ENCODE peak calls at places on chromosomes 16 and 17, in six cellular contexts. E is brain microvascular endothelial cell, C is uterus, L is psoas muscle, B is tibial nerve, X is HCT116. S is an unnamed sample.

GRCh38 chr16:31467151-31467550 is 4.8 kb upstream of the TGFB1I1 start:
- DNase-seq in E (peak; percentile 20), L (peak; percentile 7), X (no peak), C (no peak), B (no peak), S (no peak)

GRCh38 chr17:65442691-65443090 is 118.8 kb downstream of the AXIN2 start:
- DNase-seq in E (no peak), L (no peak), B (no peak), X (no peak), C (no peak), S (no peak)

GRCh38 chr16:4263504-4264436 is 9.1 kb downstream of the TFAP4 start:
- DNase-seq in X (peak; percentile 12), L (peak; percentile 88), B (peak; percentile 85), C (peak; percentile 92), E (peak; percentile 22), S (peak; percentile 84)

GRCh38 chr17:37317867-37318266 is 57.9 kb upstream of the C17orf78 start:
- DNase-seq in B (no peak), C (no peak), X (no peak), L (no peak), E (no peak), S (no peak)

GRCh38 chr17:45256114-45256966 is 5.6 kb downstream of the SPATA32 start:
- DNase-seq in B (no peak), C (no peak), L (no peak), E (no peak), X (no peak), S (no peak)

GRCh38 chr17:59762022-59762825 is 54.8 kb downstream of the VMP1 start:
- DNase-seq in L (no peak), X (peak; percentile 75), B (no peak), C (no peak), E (no peak), S (no peak)

GRCh38 chr16:47528431-47528830 is 67.3 kb downstream of the PHKB start:
- DNase-seq in X (no peak), L (no peak), E (no peak), C (no peak), B (no peak), S (no peak)

GRCh38 chr16:83808573-83809014 is 816 bp downstream of the HSBP1 start:
- DNase-seq in E (no peak), B (no peak), X (no peak), C (no peak), L (no peak), S (no peak)

GRCh38 chr17:76333673-76334505 is 19.8 kb downstream of the PRPSAP1 start:
- DNase-seq in X (no peak), L (no peak), E (no peak), C (no peak), B (no peak), S (no peak)

GRCh38 chr17:74126179-74126900 is 77.1 kb upstream of the RPL38 start:
- DNase-seq in B (no peak), C (no peak), E (no peak), L (no peak), X (no peak), S (no peak)

GRCh38 chr17:74130841-74131240 is 72.6 kb upstream of the RPL38 start:
- DNase-seq in E (no peak), C (no peak), B (no peak), X (no peak), L (no peak), S (no peak)

GRCh38 chr17:74130276-74130675 is 73.2 kb upstream of the RPL38 start:
- DNase-seq in C (no peak), E (no peak), B (no peak), X (no peak), L (no peak), S (no peak)

GRCh38 chr17:74126959-74127358 is 76.5 kb upstream of the RPL38 start:
- DNase-seq in C (no peak), X (no peak), B (no peak), E (no peak), L (no peak), S (no peak)

GRCh38 chr17:74128456-74128855 is 75.0 kb upstream of the RPL38 start:
- DNase-seq in C (no peak), B (no peak), E (no peak), X (no peak), L (no peak), S (no peak)
- H3K27me3 ChIP-seq in C (no peaks in the 10 kb centered on the region), B (peaks cover 11% of the 10 kb centered on the region), E (no peaks in the 10 kb centered on the region), X (peaks cover 12% of the 10 kb centered on the region), L (peaks cover 2% of the 10 kb centered on the region), S (no peaks in the 10 kb centered on the region)

GRCh38 chr16:70345840-70346239 is 863 bp upstream of the DDX19A start:
- DNase-seq in L (no peak), B (no peak), X (no peak), C (no peak), E (no peak), S (no peak)
- H3K4me3 ChIP-seq in L (peak overlapping the region; percentile 78), B (peak overlapping the region; percentile 88), X (peak overlapping the region; percentile 94), C (peak overlapping the region; percentile 93), E (peak overlapping the region; percentile 78), S (peak overlapping the region; percentile 97)

GRCh38 chr17:21217346-21217745 is 3.4 kb upstream of the TMEM11 start:
- DNase-seq in E (no peak), B (no peak), X (no peak), L (no peak), C (no peak), S (no peak)

GRCh38 chr17:21218831-21219380 is 4.9 kb upstream of the TMEM11 start:
- DNase-seq in L (no peak), X (no peak), C (no peak), B (no peak), E (no peak), S (no peak)

GRCh38 chr17:21214777-21215541 is 998 bp upstream of the TMEM11 start:
- DNase-seq in L (peak; percentile 66), B (no peak), E (peak; percentile 22), X (no peak), C (no peak), S (no peak)

GRCh38 chr17:21215935-21216334 is 2.0 kb upstream of the TMEM11 start:
- DNase-seq in C (no peak), X (no peak), L (no peak), E (no peak), B (no peak), S (no peak)

DNA sequence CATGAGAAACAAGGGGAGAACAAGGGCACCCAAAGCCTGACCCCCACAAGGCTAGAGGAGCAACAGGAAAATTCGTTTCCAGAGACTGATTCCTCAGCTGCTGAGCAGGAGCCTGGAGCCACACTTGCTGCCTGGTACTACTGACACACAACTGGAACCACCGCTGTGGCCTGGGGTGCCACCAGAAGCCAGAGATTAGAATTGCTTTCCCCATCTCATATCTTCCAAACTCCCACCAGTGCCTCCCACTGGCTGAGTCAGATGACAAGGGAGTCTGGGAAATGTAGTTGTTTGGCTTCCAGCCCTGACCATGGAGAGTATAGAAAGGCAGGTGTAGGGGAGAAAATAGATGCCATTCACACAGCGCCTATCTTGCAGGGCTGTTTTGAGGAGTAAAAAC is 4.1 kb upstream of the TMEM11 start:
- DNase-seq in C (no peak), L (no peak), E (peak; percentile 15), B (no peak), X (no peak), S (no peak)
- TF ChIP-seq CTCF in C (no peak), L (no peak), E (peak; percentile 16), B (no peak), X (no peak), S (no peak)

GRCh38 chr17:35745246-35745645 is 7.8 kb downstream of the GAS2L2 start:
- DNase-seq in L (no peak), B (no peak), E (no peak), X (no peak), C (no peak), S (no peak)
- H3K27me3 ChIP-seq in L (no peaks in the 10 kb centered on the region), B (peaks cover 85% of the 10 kb centered on the region), E (peaks cover 31% of the 10 kb centered on the region), X (peaks cover 4% of the 10 kb centered on the region), C (peaks cover 26% of the 10 kb centered on the region), S (peaks cover 64% of the 10 kb centered on the region)

GRCh38 chr16:53089434-53090270 is 34.9 kb downstream of the CHD9 start:
- DNase-seq in X (no peak), B (peak; percentile 50), E (no peak), C (peak; percentile 50), L (no peak), S (no peak)

GRCh38 chr16:53091508-53092211 is 36.9 kb downstream of the CHD9 start:
- DNase-seq in E (peak; percentile 57), L (peak; percentile 87), X (no peak), C (peak; percentile 75), B (peak; percentile 60), S (peak; percentile 71)

GRCh38 chr16:53090271-53090590 is 35.4 kb downstream of the CHD9 start:
- DNase-seq in X (no peak), B (no peak), E (no peak), L (no peak), C (no peak), S (no peak)

GRCh38 chr16:53093162-53093744 is 38.5 kb downstream of the CHD9 start:
- DNase-seq in L (no peak), C (no peak), E (no peak), B (no peak), X (no peak), S (no peak)

DNA sequence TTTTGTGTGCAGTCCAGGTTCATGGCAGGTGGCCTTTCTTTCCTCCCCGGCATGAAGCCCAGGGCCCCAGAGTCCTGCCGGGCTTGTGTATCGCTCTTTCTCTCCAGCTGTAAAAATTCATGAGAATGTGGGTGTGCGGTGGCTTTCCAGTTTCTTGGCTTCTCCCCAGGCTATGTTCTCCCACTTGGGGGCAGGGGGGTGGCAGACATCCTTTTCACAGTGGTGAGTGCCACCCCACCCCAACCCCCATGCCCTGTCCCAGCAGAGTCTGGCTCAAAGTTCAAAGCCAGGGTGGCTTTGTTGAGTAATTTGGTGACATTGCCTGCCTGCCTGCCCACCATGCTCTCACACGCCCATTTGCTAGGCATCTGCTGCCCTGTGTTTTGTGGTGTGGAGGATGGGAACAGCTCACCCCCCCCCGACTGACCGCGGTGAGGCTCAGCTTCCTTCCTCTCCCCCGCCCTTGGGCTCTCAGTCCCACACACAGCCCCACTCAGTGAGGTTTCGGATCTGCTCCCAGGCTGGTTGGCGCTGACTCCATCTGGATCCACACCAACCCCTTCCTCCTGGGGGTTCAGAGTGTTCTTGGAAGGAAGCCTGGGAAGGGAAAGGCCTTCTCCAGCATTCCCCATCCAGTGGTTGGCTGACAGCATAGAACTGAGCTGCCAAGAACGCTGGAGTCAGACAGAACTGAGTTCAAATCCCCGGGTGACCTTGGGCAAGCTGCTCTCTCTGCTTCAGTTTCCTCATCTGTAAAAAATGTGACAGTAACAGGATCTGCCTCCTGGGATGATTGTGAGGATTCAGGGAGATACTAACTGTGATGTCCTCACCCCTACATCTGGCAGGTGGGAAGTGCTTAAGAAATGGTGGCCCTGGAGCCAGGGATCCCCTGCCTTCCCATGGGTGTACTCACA is 36.1 kb downstream of the CHD9 start:
- DNase-seq in L (peak; percentile 97), B (peak; percentile 97), C (peak; percentile 98), E (peak; percentile 93), X (no peak), S (peak; percentile 96)
- H3K4me3 ChIP-seq in L (peak overlapping the region; percentile 26), B (peak overlapping the region; percentile 5), C (no peak overlapping the region), E (peak overlapping the region; percentile 9), X (no peak overlapping the region), S (peak overlapping the region; percentile 29)

DNA sequence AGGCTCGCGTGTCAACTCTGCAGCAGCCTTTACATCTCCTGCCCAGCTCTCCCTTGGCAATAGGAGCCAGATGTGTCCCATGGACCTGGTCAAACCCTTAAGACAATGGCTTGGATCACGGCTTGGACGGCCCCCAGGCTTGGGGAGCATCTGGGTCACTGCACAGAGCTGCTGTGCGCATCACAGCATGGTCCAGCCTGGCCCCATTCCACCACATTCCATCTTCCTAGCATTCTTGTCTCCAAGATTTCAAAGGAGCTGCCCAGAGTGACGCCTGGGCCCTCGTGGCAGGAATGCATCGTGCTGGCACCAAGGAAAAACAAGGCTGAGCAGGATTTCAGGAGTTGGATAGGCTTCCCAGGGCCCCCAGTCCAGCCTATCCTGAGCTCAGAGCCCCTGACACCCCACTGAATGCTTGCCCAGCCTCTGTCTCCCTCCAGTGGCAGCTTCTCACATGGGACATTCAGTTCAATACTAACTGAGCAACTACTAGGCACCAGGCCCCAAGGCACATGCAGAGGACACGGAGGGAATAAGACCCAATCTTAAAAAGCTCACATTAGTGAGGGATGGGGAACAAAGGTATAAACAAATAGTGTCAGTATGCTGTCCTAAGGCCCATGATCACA is 34.3 kb downstream of the TK2 start:
- DNase-seq in L (peak; percentile 64), E (peak; percentile 58), X (no peak), C (no peak), B (no peak), S (no peak)
- TF ChIP-seq CTCF in L (peak; percentile 36), E (peak; percentile 74), X (peak; percentile 62), C (peak; percentile 25), B (peak; percentile 54), S (peak; percentile 64)

S was measured in AG04450.